ENCODE peak calls at places on chromosomes 13 and 19, in four cellular contexts. One of them, this sample, is unnamed.
A peak's percentile ranks its signal among the peaks of the same experiment; 100 is the strongest.

GRCh38 chr19:34254552-34255432 is at the start of gene GARRE1:
- DNase-seq in activated T-helper 1 cell treated with anti-CD3 and anti-CD28 coated beads, Interleukin-12 subunit alpha, Interleukin-12 subunit beta, Interleukin-2, Interleukin-4 antibody, amounts not matched to agents 30 ng/mL and 10 ng/mL and 1 ng/mL, durations not matched to agents 14 hours and 24 hours and 36 hours: peak; percentile 22
- DNase-seq in NCI-H1436: no peak
- DNase-seq in T-helper 9 cell: peak; percentile 83
- DNase-seq in this sample: no peak

GRCh38 chr19:40055049-40055448 is 982 bp downstream of the ZNF780B start:
- DNase-seq in activated T-helper 1 cell treated with anti-CD3 and anti-CD28 coated beads, Interleukin-12 subunit alpha, Interleukin-12 subunit beta, Interleukin-2, Interleukin-4 antibody, amounts not matched to agents 30 ng/mL and 10 ng/mL and 1 ng/mL, durations not matched to agents 14 hours and 24 hours and 36 hours: no peak
- DNase-seq in NCI-H1436: no peak
- DNase-seq in T-helper 9 cell: no peak
- DNase-seq in this sample: no peak

GRCh38 chr19:49231804-49232203 is 74.2 kb downstream of the TRPM4 start:
- DNase-seq in activated T-helper 1 cell treated with anti-CD3 and anti-CD28 coated beads, Interleukin-12 subunit alpha, Interleukin-12 subunit beta, Interleukin-2, Interleukin-4 antibody, amounts not matched to agents 30 ng/mL and 10 ng/mL and 1 ng/mL, durations not matched to agents 14 hours and 24 hours and 36 hours: no peak
- DNase-seq in NCI-H1436: no peak
- DNase-seq in T-helper 9 cell: no peak
- DNase-seq in this sample: no peak

GRCh38 chr19:41225238-41226052 is 6.4 kb downstream of the AXL start:
- DNase-seq in activated T-helper 1 cell treated with anti-CD3 and anti-CD28 coated beads, Interleukin-12 subunit alpha, Interleukin-12 subunit beta, Interleukin-2, Interleukin-4 antibody, amounts not matched to agents 30 ng/mL and 10 ng/mL and 1 ng/mL, durations not matched to agents 14 hours and 24 hours and 36 hours: no peak
- DNase-seq in NCI-H1436: no peak
- DNase-seq in T-helper 9 cell: no peak
- DNase-seq in this sample: peak; percentile 60

GRCh38 chr19:19053508-19054314 is 10.1 kb upstream of the SLC25A42 start:
- DNase-seq in activated T-helper 1 cell treated with anti-CD3 and anti-CD28 coated beads, Interleukin-12 subunit alpha, Interleukin-12 subunit beta, Interleukin-2, Interleukin-4 antibody, amounts not matched to agents 30 ng/mL and 10 ng/mL and 1 ng/mL, durations not matched to agents 14 hours and 24 hours and 36 hours: no peak
- DNase-seq in NCI-H1436: peak; percentile 58
- DNase-seq in T-helper 9 cell: peak; percentile 70
- DNase-seq in this sample: no peak

GRCh38 chr13:50222569-50223332 is 207.5 kb downstream of the KCNRG start:
- DNase-seq in activated T-helper 1 cell treated with anti-CD3 and anti-CD28 coated beads, Interleukin-12 subunit alpha, Interleukin-12 subunit beta, Interleukin-2, Interleukin-4 antibody, amounts not matched to agents 30 ng/mL and 10 ng/mL and 1 ng/mL, durations not matched to agents 14 hours and 24 hours and 36 hours: no peak
- DNase-seq in NCI-H1436: no peak
- DNase-seq in T-helper 9 cell: no peak
- DNase-seq in this sample: no peak

GRCh38 chr19:1291761-1292418 is 6.2 kb downstream of the EFNA2 start:
- DNase-seq in activated T-helper 1 cell treated with anti-CD3 and anti-CD28 coated beads, Interleukin-12 subunit alpha, Interleukin-12 subunit beta, Interleukin-2, Interleukin-4 antibody, amounts not matched to agents 30 ng/mL and 10 ng/mL and 1 ng/mL, durations not matched to agents 14 hours and 24 hours and 36 hours: no peak
- DNase-seq in NCI-H1436: no peak
- DNase-seq in T-helper 9 cell: no peak
- DNase-seq in this sample: no peak

GRCh38 chr19:34276614-34277013 is 22.3 kb downstream of the GARRE1 start:
- DNase-seq in activated T-helper 1 cell treated with anti-CD3 and anti-CD28 coated beads, Interleukin-12 subunit alpha, Interleukin-12 subunit beta, Interleukin-2, Interleukin-4 antibody, amounts not matched to agents 30 ng/mL and 10 ng/mL and 1 ng/mL, durations not matched to agents 14 hours and 24 hours and 36 hours: no peak
- DNase-seq in NCI-H1436: no peak
- DNase-seq in T-helper 9 cell: no peak
- DNase-seq in this sample: no peak

GRCh38 chr19:22257916-22258315 is 28.3 kb upstream of the ZNF729 start:
- DNase-seq in activated T-helper 1 cell treated with anti-CD3 and anti-CD28 coated beads, Interleukin-12 subunit alpha, Interleukin-12 subunit beta, Interleukin-2, Interleukin-4 antibody, amounts not matched to agents 30 ng/mL and 10 ng/mL and 1 ng/mL, durations not matched to agents 14 hours and 24 hours and 36 hours: no peak
- DNase-seq in NCI-H1436: no peak
- DNase-seq in T-helper 9 cell: no peak
- DNase-seq in this sample: no peak

GRCh38 chr19:55082023-55082851 is 6.6 kb downstream of the EPS8L1 start:
- DNase-seq in activated T-helper 1 cell treated with anti-CD3 and anti-CD28 coated beads, Interleukin-12 subunit alpha, Interleukin-12 subunit beta, Interleukin-2, Interleukin-4 antibody, amounts not matched to agents 30 ng/mL and 10 ng/mL and 1 ng/mL, durations not matched to agents 14 hours and 24 hours and 36 hours: peak; percentile 33
- DNase-seq in NCI-H1436: no peak
- DNase-seq in T-helper 9 cell: no peak
- DNase-seq in this sample: no peak

GRCh38 chr13:24233351-24233901 is 72.9 kb downstream of the SPATA13 start:
- DNase-seq in activated T-helper 1 cell treated with anti-CD3 and anti-CD28 coated beads, Interleukin-12 subunit alpha, Interleukin-12 subunit beta, Interleukin-2, Interleukin-4 antibody, amounts not matched to agents 30 ng/mL and 10 ng/mL and 1 ng/mL, durations not matched to agents 14 hours and 24 hours and 36 hours: no peak
- DNase-seq in NCI-H1436: no peak
- DNase-seq in T-helper 9 cell: no peak
- DNase-seq in this sample: peak; percentile 36

GRCh38 chr13:105762096-105762495 is 773.4 kb downstream of the EFNB2 start:
- DNase-seq in activated T-helper 1 cell treated with anti-CD3 and anti-CD28 coated beads, Interleukin-12 subunit alpha, Interleukin-12 subunit beta, Interleukin-2, Interleukin-4 antibody, amounts not matched to agents 30 ng/mL and 10 ng/mL and 1 ng/mL, durations not matched to agents 14 hours and 24 hours and 36 hours: no peak
- DNase-seq in NCI-H1436: no peak
- DNase-seq in T-helper 9 cell: no peak
- DNase-seq in this sample: no peak

GRCh38 chr19:1427221-1427620 is 11.0 kb upstream of the RPS15 start:
- DNase-seq in activated T-helper 1 cell treated with anti-CD3 and anti-CD28 coated beads, Interleukin-12 subunit alpha, Interleukin-12 subunit beta, Interleukin-2, Interleukin-4 antibody, amounts not matched to agents 30 ng/mL and 10 ng/mL and 1 ng/mL, durations not matched to agents 14 hours and 24 hours and 36 hours: no peak
- DNase-seq in NCI-H1436: no peak
- DNase-seq in T-helper 9 cell: no peak
- DNase-seq in this sample: no peak

GRCh38 chr19:16296713-16297112 is 27.9 kb upstream of the KLF2 start:
- DNase-seq in activated T-helper 1 cell treated with anti-CD3 and anti-CD28 coated beads, Interleukin-12 subunit alpha, Interleukin-12 subunit beta, Interleukin-2, Interleukin-4 antibody, amounts not matched to agents 30 ng/mL and 10 ng/mL and 1 ng/mL, durations not matched to agents 14 hours and 24 hours and 36 hours: no peak
- DNase-seq in NCI-H1436: no peak
- DNase-seq in T-helper 9 cell: no peak
- DNase-seq in this sample: no peak

GRCh38 chr13:113364933-113365371 is 1.0 kb upstream of the GRTP1 start:
- DNase-seq in activated T-helper 1 cell treated with anti-CD3 and anti-CD28 coated beads, Interleukin-12 subunit alpha, Interleukin-12 subunit beta, Interleukin-2, Interleukin-4 antibody, amounts not matched to agents 30 ng/mL and 10 ng/mL and 1 ng/mL, durations not matched to agents 14 hours and 24 hours and 36 hours: no peak
- DNase-seq in NCI-H1436: no peak
- DNase-seq in T-helper 9 cell: no peak
- DNase-seq in this sample: no peak

GRCh38 chr19:15315101-15315500 is 17.2 kb downstream of the BRD4 start:
- DNase-seq in activated T-helper 1 cell treated with anti-CD3 and anti-CD28 coated beads, Interleukin-12 subunit alpha, Interleukin-12 subunit beta, Interleukin-2, Interleukin-4 antibody, amounts not matched to agents 30 ng/mL and 10 ng/mL and 1 ng/mL, durations not matched to agents 14 hours and 24 hours and 36 hours: no peak
- DNase-seq in NCI-H1436: peak; percentile 20
- DNase-seq in T-helper 9 cell: no peak
- DNase-seq in this sample: no peak

GRCh38 chr13:44365008-44365407 is 8.6 kb upstream of the SERP2 start:
- DNase-seq in activated T-helper 1 cell treated with anti-CD3 and anti-CD28 coated beads, Interleukin-12 subunit alpha, Interleukin-12 subunit beta, Interleukin-2, Interleukin-4 antibody, amounts not matched to agents 30 ng/mL and 10 ng/mL and 1 ng/mL, durations not matched to agents 14 hours and 24 hours and 36 hours: no peak
- DNase-seq in NCI-H1436: no peak
- DNase-seq in T-helper 9 cell: no peak
- DNase-seq in this sample: no peak

GRCh38 chr13:99119686-99120085 is 81.0 kb upstream of the UBAC2 start:
- DNase-seq in activated T-helper 1 cell treated with anti-CD3 and anti-CD28 coated beads, Interleukin-12 subunit alpha, Interleukin-12 subunit beta, Interleukin-2, Interleukin-4 antibody, amounts not matched to agents 30 ng/mL and 10 ng/mL and 1 ng/mL, durations not matched to agents 14 hours and 24 hours and 36 hours: no peak
- DNase-seq in NCI-H1436: no peak
- DNase-seq in T-helper 9 cell: no peak
- DNase-seq in this sample: no peak

GRCh38 chr13:43939149-43939548 is 59.4 kb downstream of the LACC1 start:
- DNase-seq in activated T-helper 1 cell treated with anti-CD3 and anti-CD28 coated beads, Interleukin-12 subunit alpha, Interleukin-12 subunit beta, Interleukin-2, Interleukin-4 antibody, amounts not matched to agents 30 ng/mL and 10 ng/mL and 1 ng/mL, durations not matched to agents 14 hours and 24 hours and 36 hours: no peak
- DNase-seq in NCI-H1436: no peak
- DNase-seq in T-helper 9 cell: no peak
- DNase-seq in this sample: no peak

GRCh38 chr19:11138659-11139526 is 16.7 kb downstream of the SPC24 start:
- DNase-seq in activated T-helper 1 cell treated with anti-CD3 and anti-CD28 coated beads, Interleukin-12 subunit alpha, Interleukin-12 subunit beta, Interleukin-2, Interleukin-4 antibody, amounts not matched to agents 30 ng/mL and 10 ng/mL and 1 ng/mL, durations not matched to agents 14 hours and 24 hours and 36 hours: no peak
- DNase-seq in NCI-H1436: no peak
- DNase-seq in T-helper 9 cell: no peak
- DNase-seq in this sample: peak; percentile 49

GRCh38 chr13:30103161-30103858 is 204.0 kb downstream of the KATNAL1 start:
- DNase-seq in activated T-helper 1 cell treated with anti-CD3 and anti-CD28 coated beads, Interleukin-12 subunit alpha, Interleukin-12 subunit beta, Interleukin-2, Interleukin-4 antibody, amounts not matched to agents 30 ng/mL and 10 ng/mL and 1 ng/mL, durations not matched to agents 14 hours and 24 hours and 36 hours: no peak
- DNase-seq in NCI-H1436: no peak
- DNase-seq in T-helper 9 cell: no peak
- DNase-seq in this sample: no peak

GRCh38 chr19:53867225-53868090 is at the start of gene MYADM:
- DNase-seq in activated T-helper 1 cell treated with anti-CD3 and anti-CD28 coated beads, Interleukin-12 subunit alpha, Interleukin-12 subunit beta, Interleukin-2, Interleukin-4 antibody, amounts not matched to agents 30 ng/mL and 10 ng/mL and 1 ng/mL, durations not matched to agents 14 hours and 24 hours and 36 hours: peak; percentile 100
- DNase-seq in NCI-H1436: no peak
- DNase-seq in T-helper 9 cell: peak; percentile 100
- DNase-seq in this sample: peak; percentile 95